ENCODE peak calls at places on chromosome 5, in five cellular contexts. U, L, N, E and G are unnamed samples.

GRCh38 chr5:136021016-136021405 is 7.8 kb upstream of the TGFBI start:
- DNase-seq in U (no peak), L (no peak), N (no peak), E (no peak), G (no peak)

GRCh38 chr5:161566081-161566480 is 19.6 kb upstream of the GABRB2 start:
- DNase-seq in U (no peak), L (no peak), N (no peak), E (no peak), G (no peak)

GRCh38 chr5:106312360-106312759 is 1358.4 kb downstream of the EFNA5 start:
- DNase-seq in U (no peak), L (no peak), N (no peak), E (peak), G (peak)

GRCh38 chr5:139642891-139643871 is 5.0 kb upstream of the CXXC5 start:
- DNase-seq in U (no peak), L (no peak), N (no peak), E (no peak), G (no peak)

GRCh38 chr5:50715001-50715400 is 48.6 kb downstream of the PARP8 start:
- DNase-seq in U (no peak), L (no peak), N (no peak), E (no peak), G (no peak)

GRCh38 chr5:176737001-176737745 is 73.2 kb upstream of the UNC5A start:
- DNase-seq in U (no peak), L (no peak), N (no peak), E (no peak), G (no peak)

GRCh38 chr5:178329331-178329730 is 96.7 kb upstream of the PHYKPL start:
- DNase-seq in U (no peak), L (no peak), N (no peak), E (no peak), G (no peak)

GRCh38 chr5:1077491-1078020 is 34.3 kb downstream of the SLC12A7 start:
- DNase-seq in U (no peak), L (no peak), N (no peak), E (no peak), G (no peak)

GRCh38 chr5:171459839-171460238 is 40.4 kb downstream of the FGF18 start:
- DNase-seq in U (no peak), L (no peak), N (no peak), E (no peak), G (no peak)

GRCh38 chr5:57176350-57176857 is 2.5 kb downstream of the GPBP1 start:
- DNase-seq in U (no peak), L (no peak), N (no peak), E (peak), G (peak)

GRCh38 chr5:146716636-146717035 is 161.9 kb downstream of the PPP2R2B start:
- DNase-seq in U (no peak), L (no peak), N (no peak), E (no peak), G (peak)

GRCh38 chr5:78509145-78509865 is 139.3 kb downstream of the LHFPL2 start:
- DNase-seq in U (no peak), L (no peak), N (no peak), E (no peak), G (no peak)

GRCh38 chr5:36244076-36244475 is 2.4 kb upstream of the NADK2 start:
- DNase-seq in U (no peak), L (no peak), N (no peak), E (no peak), G (no peak)

GRCh38 chr5:1453613-1454012 is 8.4 kb upstream of the SLC6A3 start:
- DNase-seq in U (no peak), L (no peak), N (no peak), E (no peak), G (no peak)

GRCh38 chr5:135834639-135835529 is at the start of gene SLC25A48:
- DNase-seq in U (no peak), L (peak), N (no peak), E (no peak), G (peak)

GRCh38 chr5:9977070-9977469 is 272.6 kb downstream of the ATPSCKMT start:
- DNase-seq in U (no peak), L (no peak), N (no peak), E (no peak), G (no peak)

GRCh38 chr5:151298063-151298462 is 5.5 kb downstream of the SLC36A3 start:
- DNase-seq in U (no peak), L (peak), N (no peak), E (peak), G (no peak)

GRCh38 chr5:133878236-133878555 is 90.2 kb downstream of the C5orf15 start:
- DNase-seq in U (no peak), L (no peak), N (no peak), E (no peak), G (no peak)

GRCh38 chr5:130324953-130325671 is 420.8 kb downstream of the CHSY3 start:
- DNase-seq in U (no peak), L (no peak), N (no peak), E (no peak), G (peak)

GRCh38 chr5:79963261-79963977 is 27.6 kb downstream of the MTX3 start:
- DNase-seq in U (no peak), L (no peak), N (no peak), E (no peak), G (no peak)

GRCh38 chr5:133736512-133736911 is 124.2 kb upstream of the FSTL4 start:
- DNase-seq in U (no peak), L (no peak), N (no peak), E (no peak), G (no peak)

GRCh38 chr5:9284781-9285307 is 261.0 kb downstream of the SEMA5A start:
- DNase-seq in U (no peak), L (no peak), N (no peak), E (peak), G (no peak)

GRCh38 chr5:133842846-133843725 is 125.3 kb downstream of the C5orf15 start:
- DNase-seq in U (no peak), L (no peak), N (no peak), E (no peak), G (peak)

GRCh38 chr5:173764321-173765029 is 123.7 kb upstream of the CPEB4 start:
- DNase-seq in U (no peak), L (peak), N (peak), E (peak), G (peak)

GRCh38 chr5:27472000-27472763 is 433.8 kb upstream of the CDH9 start:
- DNase-seq in U (no peak), L (peak), N (no peak), E (peak), G (peak)

GRCh38 chr5:156474251-156474650 is 147.3 kb downstream of the SGCD start:
- DNase-seq in U (no peak), L (no peak), N (peak), E (peak), G (peak)

GRCh38 chr5:163586431-163587033 is 81.1 kb downstream of the MAT2B start:
- DNase-seq in U (no peak), L (no peak), N (no peak), E (no peak), G (no peak)

GRCh38 chr5:172299916-172300439 is 16.4 kb upstream of the UBTD2 start:
- DNase-seq in U (no peak), L (no peak), N (no peak), E (no peak), G (peak)

GRCh38 chr5:150656191-150657132 is 4.6 kb upstream of the MYOZ3 start:
- DNase-seq in U (peak), L (peak), N (peak), E (peak), G (peak)

GRCh38 chr5:105840800-105841199 is 1829.9 kb downstream of the EFNA5 start:
- DNase-seq in U (no peak), L (no peak), N (no peak), E (no peak), G (no peak)

GRCh38 chr5:172380992-172381643 is 73.2 kb downstream of the SH3PXD2B start:
- DNase-seq in U (no peak), L (no peak), N (peak), E (peak), G (peak)

GRCh38 chr5:59560553-59560952 is 333.0 kb downstream of the PDE4D start:
- DNase-seq in U (no peak), L (no peak), N (no peak), E (no peak), G (no peak)

GRCh38 chr5:111584651-111585050 is 72.3 kb upstream of the STARD4 start:
- DNase-seq in U (no peak), L (peak), N (no peak), E (peak), G (peak)

GRCh38 chr5:134438268-134438622 is 26.6 kb upstream of the CDKN2AIPNL start:
- DNase-seq in U (no peak), L (no peak), N (no peak), E (peak), G (peak)